ENCODE peak calls at places on chromosomes 16 and 17, in seven cellular contexts. Z is WTC11, X is SK-N-SH, M is upper lobe of right lung, D is neural crest cell, K is nephron progenitor cell, I is AG04450. T is an unnamed sample.

GRCh38 chr16:11913425-11914079 is 2.2 kb downstream of the GSPT1 start:
- DNase-seq in M (no peak), D (no peak), Z (no peak), I (no peak), K (no peak), X (no peak), T (no peak)

GRCh38 chr16:228151-228855 is 946 bp downstream of the LUC7L start:
- DNase-seq in X (no peak), I (no peak), K (no peak), Z (no peak), D (no peak), M (no peak), T (no peak)

GRCh38 chr16:88629835-88630234 is 8.5 kb upstream of the IL17C start:
- DNase-seq in X (no peak), M (no peak), D (no peak), I (no peak), K (no peak), Z (no peak), T (no peak)

GRCh38 chr17:8966926-8967325 is 1.4 kb upstream of the PIK3R5 start:
- DNase-seq in Z (no peak), I (no peak), D (no peak), K (no peak), M (no peak), X (no peak), T (no peak)

GRCh38 chr17:33335491-33336173 is 42.5 kb upstream of the ASIC2 start:
- DNase-seq in I (no peak), M (no peak), X (no peak), K (peak), D (no peak), Z (peak), T (peak)

GRCh38 chr17:13337864-13338371 is 263.8 kb downstream of the HS3ST3A1 start:
- DNase-seq in Z (no peak), D (peak), M (no peak), I (peak), K (peak), X (peak), T (peak)

GRCh38 chr17:63276821-63277220 is 169.3 kb downstream of the CYB561 start:
- DNase-seq in I (no peak), D (no peak), K (no peak), M (no peak), X (no peak), Z (no peak), T (no peak)

GRCh38 chr16:10668322-10669045 is 26.2 kb downstream of the TEKT5 start:
- DNase-seq in K (peak), D (peak), I (no peak), Z (peak), X (peak), M (no peak), T (peak)

GRCh38 chr16:16861546-16861945 is 482.6 kb downstream of the NPIPA7 start:
- DNase-seq in M (no peak), I (peak), K (peak), X (peak), Z (peak), D (peak), T (peak)

GRCh38 chr16:84228321-84228838 is 11.4 kb downstream of the KCNG4 start:
- DNase-seq in Z (peak), K (peak), I (peak), M (peak), D (no peak), X (peak), T (no peak)

GRCh38 chr17:42518046-42518754 is 17.8 kb upstream of the NAGLU start:
- DNase-seq in M (peak), K (no peak), X (no peak), I (peak), Z (no peak), D (no peak), T (no peak)

GRCh38 chr16:70428178-70428998 is 10.5 kb downstream of the ST3GAL2 start:
- DNase-seq in D (peak), I (peak), M (peak), Z (peak), X (peak), K (peak), T (peak)

GRCh38 chr17:44219636-44220210 is at the start of gene UBTF:
- DNase-seq in M (peak), X (peak), D (peak), Z (peak), K (peak), I (no peak), T (peak)

GRCh38 chr16:12170103-12171025 is 193.8 kb downstream of the SNX29 start:
- DNase-seq in X (no peak), M (no peak), K (no peak), Z (no peak), D (no peak), I (peak), T (no peak)

GRCh38 chr16:81818514-81819304 is 39.6 kb downstream of the PLCG2 start:
- DNase-seq in X (no peak), M (no peak), K (no peak), I (no peak), D (no peak), Z (no peak), T (no peak)

GRCh38 chr16:49468611-49469322 is 95.2 kb downstream of the C16orf78 start:
- DNase-seq in K (no peak), M (peak), D (no peak), Z (no peak), I (no peak), X (no peak), T (no peak)

GRCh38 chr16:87206646-87207451 is 110.3 kb downstream of the C16orf95 start:
- DNase-seq in Z (no peak), K (no peak), X (no peak), I (no peak), D (no peak), M (no peak), T (no peak)

GRCh38 chr17:60161598-60162330 is 12.0 kb downstream of the CA4 start:
- DNase-seq in M (peak), D (no peak), K (peak), I (no peak), X (peak), Z (peak), T (peak)

GRCh38 chr16:21264226-21265036 is 13.7 kb downstream of the CRYM start:
- DNase-seq in I (no peak), M (no peak), Z (no peak), X (no peak), D (no peak), K (peak), T (no peak)

GRCh38 chr16:87757841-87758426 is 7.9 kb downstream of the KLHDC4 start:
- DNase-seq in D (no peak), X (no peak), Z (no peak), M (no peak), I (peak), K (no peak), T (no peak)

GRCh38 chr17:80163315-80163714 is 6.5 kb upstream of the CARD14 start:
- DNase-seq in K (no peak), M (no peak), Z (no peak), I (no peak), X (no peak), D (no peak), T (no peak)

GRCh38 chr16:86581458-86581857 is 3.1 kb downstream of the FOXL1 start:
- DNase-seq in K (no peak), X (no peak), Z (no peak), M (no peak), I (no peak), D (no peak), T (no peak)

GRCh38 chr16:27404163-27404823 is 2.3 kb downstream of the IL21R start:
- DNase-seq in M (no peak), D (no peak), K (no peak), Z (no peak), I (no peak), X (no peak), T (no peak)

GRCh38 chr16:30548392-30549255 is 9.6 kb downstream of the ZNF764 start:
- DNase-seq in M (no peak), D (no peak), I (no peak), Z (no peak), X (no peak), K (no peak), T (no peak)

GRCh38 chr17:32142038-32142856 is at the start of gene RHOT1:
- DNase-seq in I (peak), M (peak), Z (peak), D (peak), X (peak), K (peak), T (peak)

GRCh38 chr17:56727876-56728617 is 105.7 kb downstream of the C17orf67 start:
- DNase-seq in Z (peak), I (no peak), X (no peak), M (no peak), K (no peak), D (no peak), T (no peak)

GRCh38 chr16:27326738-27327585 is 13.2 kb downstream of the IL4R start:
- DNase-seq in I (peak), D (no peak), M (peak), Z (peak), X (peak), K (peak), T (peak)

GRCh38 chr16:85437161-85438052 is 175.7 kb upstream of the GSE1 start:
- DNase-seq in X (no peak), K (no peak), M (no peak), Z (no peak), I (no peak), D (peak), T (no peak)

GRCh38 chr16:81321537-81321936 is 6.8 kb downstream of the GAN start:
- DNase-seq in X (no peak), D (no peak), I (no peak), K (no peak), M (no peak), Z (no peak), T (no peak)

GRCh38 chr17:81373536-81374160 is 21.6 kb upstream of the BAHCC1 start:
- DNase-seq in Z (no peak), M (no peak), D (no peak), I (no peak), X (no peak), K (no peak), T (no peak)

GRCh38 chr16:77805403-77805802 is 17.0 kb downstream of the VAT1L start:
- DNase-seq in X (peak), Z (no peak), D (no peak), K (no peak), M (no peak), I (no peak), T (no peak)

GRCh38 chr17:65824901-65825300 is 263.5 kb upstream of the AXIN2 start:
- DNase-seq in I (no peak), M (no peak), X (no peak), D (no peak), Z (no peak), K (no peak), T (no peak)

GRCh38 chr16:73713817-73714495 is 582.7 kb upstream of the PSMD7 start:
- DNase-seq in X (peak), K (peak), M (no peak), D (peak), Z (peak), I (no peak), T (peak)

GRCh38 chr16:8867483-8868271 is 1.1 kb downstream of the CARHSP1 start:
- DNase-seq in K (peak), M (no peak), X (peak), D (no peak), Z (no peak), I (no peak), T (no peak)

GRCh38 chr16:86410529-86410928 is 99.8 kb upstream of the FOXF1 start:
- DNase-seq in M (no peak), Z (no peak), K (no peak), X (no peak), D (no peak), I (no peak), T (no peak)

GRCh38 chr16:62548095-62548494 is 511.9 kb upstream of the CDH8 start:
- DNase-seq in K (no peak), Z (peak), I (no peak), X (no peak), M (no peak), D (no peak), T (no peak)

GRCh38 chr16:62543516-62543915 is 507.3 kb upstream of the CDH8 start:
- DNase-seq in Z (no peak), D (no peak), I (no peak), X (no peak), M (no peak), K (no peak), T (no peak)

GRCh38 chr16:62540496-62540895 is 504.3 kb upstream of the CDH8 start:
- DNase-seq in D (no peak), I (no peak), K (no peak), Z (no peak), M (no peak), X (no peak), T (no peak)

GRCh38 chr16:62549875-62550274 is 513.6 kb upstream of the CDH8 start:
- DNase-seq in I (no peak), Z (no peak), D (no peak), M (no peak), X (no peak), K (no peak), T (no peak)

DNA sequence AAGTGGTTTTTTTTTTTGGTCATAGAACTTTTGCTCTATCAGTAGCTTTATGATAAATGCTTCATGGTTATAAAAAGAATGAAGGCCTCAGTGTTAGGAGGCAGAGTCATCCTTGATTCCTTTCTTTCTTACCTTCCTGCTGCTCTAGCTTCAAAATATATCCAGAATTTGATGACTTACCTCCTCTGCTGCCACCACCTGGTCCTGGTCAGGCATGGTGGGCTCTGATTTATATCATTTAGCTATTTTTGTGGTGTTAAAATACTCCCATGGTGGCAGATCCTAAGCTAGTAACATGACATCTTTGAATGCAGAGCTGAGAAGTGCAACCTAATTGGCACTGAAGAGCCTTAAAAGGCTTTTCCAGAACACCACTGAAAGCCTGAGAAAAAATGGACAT is 508.8 kb upstream of the CDH8 start:
- DNase-seq in X (no peak), K (no peak), Z (peak), D (no peak), I (no peak), M (no peak), T (no peak)
- TF ChIP-seq CTCF in X (no peak), K (no peak), Z (no peak), D (no peak), I (no peak), M (no peak), T (no peak)

GRCh38 chr17:55219939-55220338 is 44.8 kb upstream of the HLF start:
- DNase-seq in Z (no peak), X (no peak), K (no peak), M (no peak), I (no peak), D (no peak), T (no peak)

GRCh38 chr17:55230716-55231115 is 34.0 kb upstream of the HLF start:
- DNase-seq in D (no peak), I (no peak), M (no peak), Z (no peak), X (no peak), K (no peak), T (no peak)

GRCh38 chr17:55228683-55229192 is 36.0 kb upstream of the HLF start:
- DNase-seq in X (no peak), D (no peak), I (no peak), M (no peak), K (no peak), Z (no peak), T (no peak)

GRCh38 chr17:55224746-55225145 is 40.0 kb upstream of the HLF start:
- DNase-seq in X (no peak), K (no peak), I (no peak), Z (no peak), M (no peak), D (no peak), T (no peak)

DNA sequence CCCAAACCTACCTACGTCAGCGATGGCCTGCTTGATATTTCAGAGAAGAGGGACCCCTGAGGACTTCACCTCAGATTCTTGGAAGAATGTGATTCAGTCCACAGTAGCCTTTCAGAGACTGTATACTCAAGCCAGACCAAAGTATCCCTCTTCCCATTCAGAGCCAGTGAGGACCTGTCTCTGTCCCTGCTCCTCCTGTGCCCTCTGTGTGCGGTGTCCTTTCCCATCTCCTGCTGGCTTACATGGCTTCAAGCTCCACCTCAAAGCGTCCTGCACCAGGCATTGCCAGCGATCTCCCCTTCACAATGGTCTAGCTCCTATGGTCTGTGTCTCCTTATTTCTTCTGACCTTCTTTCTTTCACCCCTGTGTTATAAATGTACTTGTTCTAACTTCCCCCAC is 39.5 kb upstream of the HLF start:
- DNase-seq in D (no peak), M (no peak), I (no peak), K (no peak), X (no peak), Z (no peak), T (no peak)
- TF ChIP-seq CTCF in D (no peak), M (no peak), I (no peak), K (no peak), X (no peak), Z (no peak), T (no peak)

DNA sequence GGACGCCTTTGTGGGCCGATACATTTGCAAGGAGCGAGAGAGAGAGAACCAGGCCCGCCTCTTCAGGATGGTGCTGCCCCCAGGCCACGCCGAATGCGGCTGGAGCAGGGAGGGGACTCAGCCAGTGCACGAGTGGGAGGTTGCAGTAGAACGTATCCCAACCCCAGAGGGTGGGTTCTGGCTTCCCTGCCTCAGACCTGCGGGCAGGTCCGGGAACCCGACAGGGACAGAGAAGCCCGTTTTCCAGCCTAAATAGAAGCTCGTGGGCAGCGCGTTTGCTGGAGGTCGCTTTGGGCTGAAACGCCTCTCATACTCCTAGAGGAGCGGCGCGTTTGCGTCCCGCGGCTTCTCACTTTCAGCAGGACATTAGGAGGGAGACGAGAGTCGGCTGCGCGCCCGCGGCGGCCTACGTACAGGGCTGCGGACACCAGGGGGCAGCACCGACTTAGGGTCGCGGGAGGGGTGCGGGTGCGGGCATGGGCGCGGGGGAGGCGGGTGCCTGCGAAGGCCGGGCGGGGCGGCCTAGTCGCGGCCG is 11.0 kb downstream of the TBX2 start:
- DNase-seq in Z (peak), D (peak), M (peak), X (peak), I (peak), K (peak), T (peak)
- TF ChIP-seq CTCF in Z (peak), D (peak), M (peak), X (peak), I (peak), K (peak), T (peak)

GRCh38 chr17:78667091-78667490 is 89.9 kb upstream of the DNAH17 start:
- DNase-seq in M (peak), D (no peak), X (no peak), K (no peak), Z (no peak), I (no peak), T (no peak)
- TF ChIP-seq CTCF in M (no peak), D (no peak), X (no peak), K (no peak), Z (no peak), I (no peak), T (no peak)

GRCh38 chr17:19320876-19321275 is 41.6 kb downstream of the B9D1 start:
- DNase-seq in X (no peak), M (peak), K (no peak), D (no peak), I (no peak), Z (no peak), T (no peak)

GRCh38 chr17:19322129-19322505 is 40.4 kb downstream of the B9D1 start:
- DNase-seq in Z (no peak), X (no peak), I (no peak), K (no peak), D (no peak), M (peak), T (no peak)

GRCh38 chr17:19319771-19320505 is 42.6 kb downstream of the B9D1 start:
- DNase-seq in M (peak), D (no peak), X (no peak), I (no peak), K (no peak), Z (no peak), T (no peak)

GRCh38 chr17:19322861-19323260 is 39.7 kb downstream of the B9D1 start:
- DNase-seq in Z (no peak), D (no peak), X (no peak), M (no peak), K (no peak), I (no peak), T (no peak)

DNA sequence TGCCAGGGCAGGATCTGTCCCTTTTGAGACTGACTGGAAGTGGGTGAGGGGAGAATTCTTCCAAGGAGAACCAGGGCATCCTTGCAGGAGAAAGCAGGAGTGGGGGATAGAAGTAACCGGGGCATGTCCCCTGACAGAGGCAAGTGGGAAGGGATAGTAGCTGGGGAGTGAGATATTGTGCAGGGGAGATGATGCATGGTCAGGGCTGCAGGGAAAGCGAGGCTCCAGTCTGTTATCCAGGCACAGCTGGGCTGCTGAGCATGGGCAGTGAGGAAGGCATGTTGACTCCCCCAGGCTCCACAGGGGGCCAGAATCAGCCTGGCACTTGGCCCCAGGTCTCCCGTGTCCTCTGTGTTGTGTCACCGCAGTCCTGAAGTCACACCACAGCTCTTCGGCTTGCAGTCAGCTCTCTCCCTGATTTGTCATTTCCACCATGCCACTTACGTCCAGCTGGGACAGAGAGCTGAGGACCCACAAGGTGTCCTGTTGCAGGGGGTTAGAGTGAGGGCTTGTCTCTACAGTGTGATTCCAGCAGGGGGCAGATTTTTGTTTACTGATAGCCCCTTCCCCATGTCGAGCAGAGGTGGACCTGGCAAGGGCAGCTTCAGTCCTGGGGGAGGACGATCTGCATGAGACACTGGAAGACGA is 40.9 kb downstream of the B9D1 start:
- DNase-seq in I (no peak), D (no peak), M (peak), Z (peak), K (no peak), X (no peak), T (no peak)
- TF ChIP-seq CTCF in I (peak), D (peak), M (peak), Z (peak), K (peak), X (peak), T (peak)

GRCh38 chr16:57627184-57627871 is 1.1 kb upstream of the ADGRG1 start:
- DNase-seq in K (peak), X (peak), M (no peak), Z (peak), I (no peak), D (no peak), T (peak)
- TF ChIP-seq CTCF in K (peak), X (peak), M (no peak), Z (no peak), I (peak), D (peak), T (no peak)

GRCh38 chr17:17943281-17943984 is 28.8 kb downstream of the TOM1L2 start:
- DNase-seq in K (no peak), X (no peak), Z (no peak), I (no peak), D (no peak), M (no peak), T (no peak)
- TF ChIP-seq CTCF in K (no peak), X (no peak), Z (no peak), I (no peak), D (no peak), M (no peak), T (no peak)

T was measured in endothelial cell.